ENCODE peak calls at places on chromosome 3, in six cellular contexts. Q, K, Y, B, I and H are unnamed samples.

GRCh38 chr3:197417896-197418618 is 119.6 kb upstream of the DLG1 start:
- DNase-seq in Q (no peak), K (no peak), Y (no peak), B (no peak), I (no peak), H (no peak)

GRCh38 chr3:28971156-28971555 is 309.7 kb upstream of the RBMS3 start:
- DNase-seq in Q (no peak), K (no peak), Y (no peak), B (no peak), I (no peak), H (no peak)

GRCh38 chr3:45012577-45012976 is 13.5 kb upstream of the CLEC3B start:
- DNase-seq in Q (no peak), K (no peak), Y (no peak), B (no peak), I (no peak), H (no peak)

GRCh38 chr3:143328459-143328858 is 208.9 kb downstream of the CHST2 start:
- DNase-seq in Q (no peak), K (no peak), Y (no peak), B (no peak), I (no peak), H (no peak)

GRCh38 chr3:46705022-46705530 is 3.9 kb downstream of the TMIE start:
- DNase-seq in Q (peak; percentile 44), K (peak; percentile 67), Y (peak; percentile 80), B (peak; percentile 82), I (peak; percentile 61), H (peak; percentile 79)

GRCh38 chr3:45226206-45226915 is at the start of gene TMEM158:
- DNase-seq in Q (peak; percentile 51), K (peak; percentile 66), Y (peak; percentile 70), B (peak; percentile 79), I (peak; percentile 74), H (peak; percentile 74)

GRCh38 chr3:61997112-61997511 is 376.2 kb downstream of the FEZF2 start:
- DNase-seq in Q (no peak), K (no peak), Y (no peak), B (no peak), I (no peak), H (no peak)

GRCh38 chr3:8990266-8991215 is 27.3 kb upstream of the RAD18 start:
- DNase-seq in Q (no peak), K (peak; percentile 85), Y (no peak), B (peak; percentile 53), I (no peak), H (peak; percentile 96)

GRCh38 chr3:21017115-21017852 is 733.7 kb downstream of the ZNF385D start:
- DNase-seq in Q (no peak), K (no peak), Y (no peak), B (no peak), I (no peak), H (no peak)

GRCh38 chr3:175146258-175146657 is 287.1 kb downstream of the NAALADL2 start:
- DNase-seq in Q (no peak), K (peak; percentile 69), Y (no peak), B (no peak), I (no peak), H (no peak)

GRCh38 chr3:27696906-27697305 is 25.2 kb downstream of the EOMES start:
- DNase-seq in Q (no peak), K (no peak), Y (no peak), B (no peak), I (no peak), H (no peak)

GRCh38 chr3:42846682-42847522 is 28.8 kb downstream of the CYP8B1 start:
- DNase-seq in Q (no peak), K (no peak), Y (no peak), B (no peak), I (no peak), H (no peak)

GRCh38 chr3:160629491-160629890 is 47.5 kb upstream of the ARL14 start:
- DNase-seq in Q (no peak), K (no peak), Y (no peak), B (no peak), I (no peak), H (no peak)

GRCh38 chr3:186882881-186883685 is 40.6 kb downstream of the ADIPOQ start:
- DNase-seq in Q (no peak), K (peak; percentile 40), Y (no peak), B (no peak), I (no peak), H (no peak)

GRCh38 chr3:97970131-97970530 is 2.1 kb downstream of the RIOX2 start:
- DNase-seq in Q (no peak), K (peak; percentile 21), Y (no peak), B (no peak), I (no peak), H (no peak)
- H3K4me3 ChIP-seq in Q (no peak overlapping the region), K (peak overlapping the region; percentile 71), Y (no peak overlapping the region), B (no peak overlapping the region), I (no peak overlapping the region), H (peak overlapping the region; percentile 82)

GRCh38 chr3:152365126-152365525 is 96.4 kb downstream of the MBNL1 start:
- DNase-seq in Q (no peak), K (no peak), Y (no peak), B (no peak), I (no peak), H (no peak)

GRCh38 chr3:152360966-152361365 is 92.2 kb downstream of the MBNL1 start:
- DNase-seq in Q (no peak), K (no peak), Y (no peak), B (no peak), I (no peak), H (no peak)

GRCh38 chr3:152364237-152364636 is 95.5 kb downstream of the MBNL1 start:
- DNase-seq in Q (no peak), K (no peak), Y (no peak), B (no peak), I (no peak), H (no peak)

GRCh38 chr3:152362086-152362485 is 93.4 kb downstream of the MBNL1 start:
- DNase-seq in Q (no peak), K (no peak), Y (no peak), B (no peak), I (no peak), H (no peak)

DNA sequence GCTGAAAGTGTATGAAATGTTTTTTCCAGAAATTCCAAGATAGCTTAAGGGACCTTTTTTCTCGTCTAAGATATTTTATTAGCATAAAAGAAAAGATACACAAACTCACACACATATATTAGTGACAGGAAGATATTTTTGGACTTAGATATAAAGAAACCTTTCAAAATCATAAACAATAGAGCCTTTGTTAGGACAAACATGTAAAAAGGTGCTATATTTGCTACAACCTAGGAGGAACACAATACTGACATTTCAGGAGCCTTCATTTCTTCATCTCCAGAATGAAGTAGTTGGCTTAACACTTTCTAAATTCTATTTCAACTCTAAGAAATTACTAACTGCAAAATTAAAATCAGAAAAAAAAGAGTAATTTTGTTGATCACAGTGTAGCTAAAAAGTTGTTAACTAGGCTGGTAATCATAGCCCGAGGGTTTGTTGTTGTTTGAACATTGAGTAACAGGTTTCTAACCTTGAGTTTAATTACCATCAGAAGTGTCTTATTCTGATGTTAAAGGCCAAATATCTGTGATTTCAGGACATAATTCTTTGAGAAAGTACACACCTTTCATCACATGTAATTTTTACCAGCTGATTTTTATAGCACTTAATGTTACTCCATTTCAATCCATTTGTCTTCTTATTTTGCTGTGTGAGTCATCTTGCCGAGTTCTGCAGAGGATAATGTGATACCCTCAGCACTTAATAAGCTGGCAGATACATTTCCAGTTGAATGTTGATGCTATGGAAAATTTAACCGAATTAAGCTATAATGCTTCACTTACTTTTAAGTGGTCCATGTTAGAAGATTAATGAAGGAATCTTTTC is 97.3 kb downstream of the MBNL1 start:
- DNase-seq in Q (no peak), K (peak; percentile 48), Y (no peak), B (no peak), I (no peak), H (no peak)
- H3K4me1 ChIP-seq in Q (peaks cover 9% of the 10 kb centered on the region), K (no peaks in the 10 kb centered on the region), Y (no peaks in the 10 kb centered on the region), B (no peaks in the 10 kb centered on the region), I (peaks cover 26% of the 10 kb centered on the region), H (no peaks in the 10 kb centered on the region)

GRCh38 chr3:134487406-134487805 is 1.5 kb downstream of the CEP63 start:
- DNase-seq in Q (no peak), K (no peak), Y (no peak), B (no peak), I (no peak), H (no peak)
- H3K4me3 ChIP-seq in Q (peak overlapping the region; percentile 80), K (peak overlapping the region; percentile 92), Y (peak overlapping the region; percentile 94), B (no peak overlapping the region), I (peak overlapping the region; percentile 79), H (peak overlapping the region; percentile 86)

DNA sequence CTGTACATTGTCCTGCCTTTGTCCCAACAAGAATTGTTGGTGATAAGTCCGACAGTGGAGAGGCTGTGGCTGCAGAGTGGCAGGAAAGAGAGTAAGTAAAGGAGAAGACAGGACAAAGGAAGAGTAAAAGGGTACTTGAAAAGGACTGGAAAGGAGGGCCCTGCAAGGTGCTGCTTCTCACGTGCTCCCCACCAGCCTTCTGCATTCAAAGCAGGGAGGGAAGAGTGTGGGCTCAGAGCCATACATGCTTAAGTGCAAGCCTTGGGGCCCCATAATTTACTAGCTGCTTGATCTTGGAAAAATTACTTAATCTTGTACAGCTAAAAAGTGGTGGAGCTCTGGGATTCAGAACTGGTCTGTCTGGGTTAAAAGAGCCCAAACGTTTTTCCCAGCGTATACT is 29.9 kb downstream of the MME start:
- DNase-seq in Q (no peak), K (no peak), Y (no peak), B (no peak), I (no peak), H (no peak)
- H3K4me1 ChIP-seq in Q (no peaks in the 10 kb centered on the region), K (peaks cover 3% of the 10 kb centered on the region), Y (no peaks in the 10 kb centered on the region), B (no peaks in the 10 kb centered on the region), I (no peaks in the 10 kb centered on the region), H (no peaks in the 10 kb centered on the region)

GRCh38 chr3:100525753-100526612 is 33.6 kb downstream of the TMEM45A start:
- DNase-seq in Q (no peak), K (peak; percentile 32), Y (peak; percentile 66), B (no peak), I (peak; percentile 16), H (no peak)
- H3K4me3 ChIP-seq in Q (no peak overlapping the region), K (no peak overlapping the region), Y (peak overlapping the region; percentile 3), B (no peak overlapping the region), I (no peak overlapping the region), H (no peak overlapping the region)

DNA sequence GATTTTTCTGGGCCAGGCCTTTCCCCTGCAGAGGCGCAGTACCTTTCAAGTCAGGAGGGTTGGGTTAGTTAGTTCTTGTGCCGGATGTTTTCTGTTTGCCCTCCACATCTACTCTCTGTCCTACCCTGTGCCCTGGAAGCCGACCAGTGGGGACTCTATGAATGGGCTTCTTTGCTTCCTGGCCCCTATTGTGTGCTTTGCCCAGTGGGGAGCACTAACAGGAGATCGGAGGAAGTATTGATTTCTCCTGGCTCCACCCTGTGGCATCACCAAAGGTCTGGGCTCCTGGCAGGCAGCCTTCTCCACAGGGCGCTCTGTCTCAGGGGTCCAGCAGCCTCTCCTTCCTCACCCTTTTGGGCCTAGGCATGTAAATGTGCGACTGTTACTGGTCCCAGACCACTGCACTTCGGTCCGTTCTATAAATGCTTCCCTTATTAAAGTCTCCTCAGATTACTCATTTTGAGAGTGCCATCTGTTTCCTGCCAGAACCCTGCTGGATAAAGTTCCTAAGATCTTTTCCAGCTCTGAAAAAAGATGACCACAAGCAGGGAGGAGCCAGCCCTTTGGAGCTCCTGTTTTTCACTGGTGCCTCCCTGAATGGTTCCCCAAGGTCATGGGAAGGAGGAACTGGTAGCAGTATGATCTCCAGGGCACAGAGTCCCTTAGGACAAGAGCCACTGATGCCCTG is 44.5 kb downstream of the CTDSPL start:
- DNase-seq in Q (no peak), K (peak; percentile 65), Y (no peak), B (no peak), I (no peak), H (peak; percentile 51)
- H3K4me1 ChIP-seq in Q (no peaks in the 10 kb centered on the region), K (peaks cover 18% of the 10 kb centered on the region), Y (peaks cover 24% of the 10 kb centered on the region), B (peaks cover 20% of the 10 kb centered on the region), I (peaks cover 58% of the 10 kb centered on the region), H (peaks cover 25% of the 10 kb centered on the region)